ENCODE peak calls at places on chromosomes 3 and 15, in nine cellular contexts. V, H, K, W, N, A, E, M and X are unnamed samples.

GRCh38 chr3:172938788-172939187 is 188.3 kb downstream of the ECT2 start:
- DNase-seq in N (no peak), H (no peak), K (no peak), W (no peak), M (no peak), V (no peak), E (no peak), A (no peak), X (no peak)

GRCh38 chr3:78255403-78255802 is 1215.5 kb downstream of the ROBO2 start:
- DNase-seq in A (peak), E (no peak), N (no peak), K (no peak), W (no peak), V (peak), M (no peak), H (peak), X (no peak)

GRCh38 chr3:151976211-151977050 is 103.0 kb downstream of the SUCNR1 start:
- DNase-seq in E (peak), K (no peak), A (peak), V (peak), H (peak), W (no peak), N (no peak), M (no peak), X (peak)

GRCh38 chr15:39685999-39686613 is 96.5 kb downstream of the FSIP1 start:
- DNase-seq in K (no peak), M (no peak), N (no peak), W (peak), V (peak), H (peak), A (peak), E (no peak), X (peak)

GRCh38 chr3:160220038-160220437 is 5.2 kb upstream of the C3orf80 start:
- DNase-seq in E (no peak), A (no peak), W (no peak), K (no peak), V (no peak), N (no peak), M (no peak), H (no peak), X (no peak)

GRCh38 chr3:125051715-125052581 is 3.8 kb downstream of the HEG1 start:
- DNase-seq in M (no peak), A (peak), V (peak), N (peak), E (peak), H (no peak), K (no peak), W (peak), X (peak)

GRCh38 chr15:42364529-42364928 is 5.2 kb downstream of the CAPN3 start:
- DNase-seq in M (no peak), K (no peak), H (no peak), V (no peak), W (no peak), A (no peak), E (no peak), N (no peak), X (no peak)

GRCh38 chr15:51883436-51883835 is 54.0 kb downstream of the TMOD3 start:
- DNase-seq in K (no peak), V (peak), A (peak), H (no peak), N (no peak), M (no peak), W (no peak), E (peak), X (no peak)

GRCh38 chr15:32119694-32120330 is 89.5 kb downstream of the CHRNA7 start:
- DNase-seq in K (no peak), A (no peak), M (no peak), E (no peak), V (no peak), H (peak), N (no peak), W (no peak), X (peak)

GRCh38 chr15:84764585-84764984 is 16.2 kb downstream of the ZNF592 start:
- DNase-seq in V (no peak), E (no peak), H (no peak), K (no peak), W (no peak), A (no peak), N (no peak), M (no peak), X (no peak)

GRCh38 chr3:194104041-194104751 is 31.8 kb upstream of the HES1 start:
- DNase-seq in K (no peak), A (no peak), H (peak), N (no peak), E (no peak), W (peak), M (no peak), V (no peak), X (no peak)

GRCh38 chr3:64548200-64548889 is 139.5 kb downstream of the ADAMTS9 start:
- DNase-seq in N (no peak), K (no peak), M (no peak), H (no peak), A (no peak), V (no peak), E (peak), W (no peak), X (no peak)

GRCh38 chr3:66481071-66482001 is 19.5 kb downstream of the LRIG1 start:
- DNase-seq in E (no peak), K (no peak), W (no peak), A (no peak), M (no peak), H (no peak), N (no peak), V (no peak), X (no peak)

GRCh38 chr15:64146885-64147681 is 4.4 kb upstream of the SNX22 start:
- DNase-seq in N (no peak), K (no peak), E (no peak), W (no peak), H (peak), M (no peak), V (no peak), A (no peak), X (no peak)

GRCh38 chr15:52682776-52683175 is 3.6 kb upstream of the ATOSA start:
- DNase-seq in M (no peak), N (no peak), W (peak), V (no peak), E (no peak), H (no peak), A (no peak), K (no peak), X (no peak)

GRCh38 chr3:190811775-190812480 is 50.6 kb downstream of the GMNC start:
- DNase-seq in K (peak), H (peak), E (peak), A (peak), N (no peak), M (no peak), V (peak), W (peak), X (peak)

GRCh38 chr3:196941846-196942225 is 492 bp downstream of the NCBP2 start:
- DNase-seq in E (peak), K (peak), M (no peak), W (peak), H (no peak), A (no peak), V (peak), N (no peak), X (no peak)

GRCh38 chr3:88410259-88410658 is 260.5 kb downstream of the C3orf38 start:
- DNase-seq in N (no peak), A (no peak), V (no peak), E (no peak), H (no peak), W (no peak), K (no peak), M (no peak), X (no peak)

GRCh38 chr15:101296418-101297405 is 1.7 kb upstream of the SNRPA1 start:
- DNase-seq in M (no peak), H (no peak), W (no peak), K (no peak), E (peak), A (peak), N (no peak), V (no peak), X (no peak)

GRCh38 chr15:70605606-70606410 is 157.6 kb downstream of the UACA start:
- DNase-seq in W (no peak), E (peak), H (no peak), K (no peak), A (peak), N (no peak), V (peak), M (peak), X (peak)

GRCh38 chr15:67048281-67049279 is 16.8 kb upstream of the SMAD3 start:
- DNase-seq in N (no peak), W (no peak), V (peak), M (peak), K (no peak), E (peak), H (no peak), A (peak), X (peak)

GRCh38 chr15:96123630-96124187 is 206.8 kb upstream of the NR2F2 start:
- DNase-seq in A (no peak), H (no peak), M (no peak), V (no peak), K (no peak), E (no peak), N (no peak), W (no peak), X (no peak)

GRCh38 chr15:57505949-57506391 is 85.7 kb upstream of the MYZAP start:
- DNase-seq in V (no peak), K (no peak), N (no peak), H (no peak), W (no peak), M (peak), E (no peak), A (no peak), X (no peak)

GRCh38 chr3:15499536-15499935 is 22.0 kb downstream of the COLQ start:
- DNase-seq in V (no peak), K (no peak), E (no peak), A (no peak), M (no peak), N (no peak), W (no peak), H (no peak), X (no peak)

GRCh38 chr3:12622335-12622734 is 41.6 kb downstream of the RAF1 start:
- DNase-seq in H (no peak), K (no peak), M (no peak), A (no peak), N (no peak), V (no peak), W (no peak), E (no peak), X (no peak)

GRCh38 chr15:98524274-98524673 is 124.1 kb upstream of the IGF1R start:
- DNase-seq in V (no peak), A (no peak), N (no peak), E (no peak), H (no peak), M (no peak), W (no peak), K (no peak), X (no peak)

GRCh38 chr15:26739791-26740190 is 33.1 kb downstream of the GABRB3 start:
- DNase-seq in W (no peak), K (no peak), M (no peak), E (no peak), V (no peak), A (no peak), N (no peak), H (no peak), X (no peak)

GRCh38 chr15:39856357-39856756 is 63.7 kb downstream of the GPR176 start:
- DNase-seq in V (no peak), W (no peak), K (no peak), E (no peak), H (no peak), N (no peak), M (no peak), A (no peak), X (no peak)

GRCh38 chr3:32203854-32204253 is 34.6 kb upstream of the CMTM8 start:
- DNase-seq in N (no peak), K (no peak), W (no peak), M (no peak), A (peak), E (no peak), V (no peak), H (no peak), X (no peak)

GRCh38 chr3:169822091-169822490 is 9.4 kb upstream of the LRRC34 start:
- DNase-seq in N (no peak), M (no peak), V (no peak), E (no peak), W (no peak), H (no peak), K (no peak), A (no peak), X (no peak)

GRCh38 chr15:55868707-55869106 is 124.7 kb downstream of the NEDD4 start:
- DNase-seq in H (no peak), E (no peak), A (no peak), V (no peak), W (no peak), K (no peak), N (no peak), M (no peak), X (no peak)

GRCh38 chr3:127483902-127484591 is 106.5 kb downstream of the TPRA1 start:
- DNase-seq in K (no peak), N (peak), M (no peak), W (no peak), H (no peak), A (no peak), V (no peak), E (no peak), X (no peak)